ENCODE peak calls at places on chromosomes 5 and 9, in ten cellular contexts. M, T, C, F, E, I, R, X, Y and S are unnamed samples.

GRCh38 chr5:96253140-96253539 is 179.9 kb downstream of the PCSK1 start:
- DNase-seq in F (no peak), T (no peak), X (no peak), E (no peak), I (no peak), M (no peak), C (no peak), Y (no peak), R (no peak), S (no peak)

GRCh38 chr5:146137967-146138403 is 32.6 kb upstream of the PLAC8L1 start:
- DNase-seq in E (no peak), F (no peak), R (peak; percentile 66), I (no peak), M (peak; percentile 73), Y (peak; percentile 91), T (no peak), C (no peak), X (no peak), S (no peak)

GRCh38 chr5:139190125-139190524 is 8.0 kb downstream of the SIL1 start:
- DNase-seq in C (no peak), Y (peak; percentile 99), I (no peak), M (no peak), F (no peak), X (no peak), R (peak; percentile 82), T (no peak), E (peak; percentile 83), S (peak; percentile 70)

GRCh38 chr5:91419571-91420537 is 36.7 kb upstream of the ARRDC3 start:
- DNase-seq in I (peak; percentile 43), F (peak; percentile 50), Y (peak; percentile 81), X (peak; percentile 82), E (peak; percentile 61), T (no peak), C (peak; percentile 51), M (no peak), R (peak; percentile 80), S (peak; percentile 42)

GRCh38 chr9:97847474-97848236 is 5.4 kb upstream of the FOXE1 start:
- DNase-seq in C (no peak), Y (no peak), I (no peak), M (no peak), T (no peak), R (no peak), F (no peak), X (no peak), E (no peak), S (no peak)

GRCh38 chr5:82635561-82636288 is 357.6 kb upstream of the RPS23 start:
- DNase-seq in C (no peak), F (no peak), I (no peak), T (peak; percentile 94), M (no peak), R (peak; percentile 83), Y (peak; percentile 72), E (peak; percentile 54), X (no peak), S (peak; percentile 91)

GRCh38 chr5:129652353-129653138 is 95.3 kb upstream of the MINAR2 start:
- DNase-seq in F (no peak), Y (no peak), E (no peak), X (no peak), R (no peak), C (no peak), I (no peak), M (no peak), T (no peak), S (no peak)

GRCh38 chr5:55600536-55601208 is 65.9 kb upstream of the PLPP1 start:
- DNase-seq in E (peak; percentile 79), X (no peak), R (peak; percentile 61), M (no peak), C (peak; percentile 54), I (peak; percentile 56), T (no peak), F (no peak), Y (peak; percentile 91), S (peak; percentile 60)

GRCh38 chr9:133715866-133716563 is 22.1 kb downstream of the SARDH start:
- DNase-seq in R (peak; percentile 31), T (no peak), Y (peak; percentile 60), C (no peak), X (peak; percentile 66), E (no peak), M (peak; percentile 64), F (no peak), I (no peak), S (no peak)

GRCh38 chr9:2418619-2419018 is 203.0 kb upstream of the VLDLR start:
- DNase-seq in E (peak; percentile 64), T (no peak), M (no peak), I (peak; percentile 19), R (peak; percentile 74), Y (peak; percentile 94), C (peak; percentile 13), F (no peak), X (no peak), S (peak; percentile 24)

DNA sequence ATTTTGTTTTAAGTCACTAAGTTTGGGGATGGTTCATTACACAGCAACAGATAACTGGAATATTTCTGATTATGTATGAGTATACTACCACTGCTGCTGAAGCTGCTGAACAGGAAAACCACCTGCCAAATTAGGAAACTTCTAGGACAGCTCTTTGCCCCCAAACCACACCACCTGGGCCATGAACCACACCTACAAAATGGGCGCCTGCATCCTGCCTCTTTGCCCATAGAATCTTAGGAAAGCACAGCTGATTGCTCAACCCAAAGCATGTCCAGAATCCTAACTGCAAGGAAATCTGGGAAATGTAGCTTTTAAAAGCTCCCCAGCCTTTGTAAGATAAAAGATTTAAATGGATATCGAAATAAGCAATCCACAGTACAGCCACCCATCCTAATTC is 6.6 kb upstream of the C9orf152 start:
- DNase-seq in T (no peak), X (no peak), E (peak; percentile 5), I (no peak), M (no peak), R (no peak), C (no peak), F (no peak), Y (no peak), S (peak; percentile 26)
- H3K4me3 ChIP-seq in T (no peak overlapping the region), X (no peak overlapping the region), E (no peak overlapping the region), I (no peak overlapping the region), M (no peak overlapping the region), R (no peak overlapping the region), C (no peak overlapping the region), F (no peak overlapping the region), Y (no peak overlapping the region), S (no peak overlapping the region)

DNA sequence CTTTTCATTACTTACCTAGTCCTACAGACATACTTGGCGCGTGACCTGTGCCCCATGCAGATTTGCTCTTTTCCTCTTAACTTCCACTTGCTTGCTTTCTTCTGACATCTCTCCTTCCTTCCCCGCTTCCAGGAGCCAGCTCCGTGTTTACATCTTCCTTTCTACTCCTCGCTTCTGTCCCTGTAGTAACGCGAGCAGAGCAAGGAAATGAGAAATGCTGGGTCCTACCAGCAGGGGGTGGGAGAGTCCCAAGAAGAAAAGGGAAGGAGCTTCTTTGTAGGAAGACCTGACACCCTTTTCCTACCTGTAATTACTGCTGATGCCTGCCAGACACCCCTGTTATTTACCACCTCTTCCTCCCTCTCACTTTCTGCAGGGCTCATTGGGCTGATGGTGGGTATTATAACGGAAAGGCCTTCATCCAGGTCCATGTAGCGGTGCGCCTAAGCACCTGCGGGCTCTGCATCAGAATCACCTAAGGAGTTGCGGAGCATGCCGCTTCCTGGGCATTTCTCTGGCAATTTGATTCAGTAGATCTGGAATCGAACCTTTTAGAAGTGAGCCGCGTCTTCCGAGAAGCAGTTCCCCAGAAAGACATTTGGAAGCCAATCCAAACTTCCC is 1260.8 kb upstream of the WWC1 start:
- DNase-seq in X (no peak), C (no peak), E (peak; percentile 4), I (no peak), R (no peak), T (no peak), M (no peak), F (no peak), Y (no peak), S (no peak)
- TF ChIP-seq CTCF in X (no peak), C (peak; percentile 26), E (peak; percentile 40), I (no peak), R (no peak), T (peak; percentile 50), M (no peak), F (peak; percentile 20), Y (no peak), S (peak; percentile 27)

DNA sequence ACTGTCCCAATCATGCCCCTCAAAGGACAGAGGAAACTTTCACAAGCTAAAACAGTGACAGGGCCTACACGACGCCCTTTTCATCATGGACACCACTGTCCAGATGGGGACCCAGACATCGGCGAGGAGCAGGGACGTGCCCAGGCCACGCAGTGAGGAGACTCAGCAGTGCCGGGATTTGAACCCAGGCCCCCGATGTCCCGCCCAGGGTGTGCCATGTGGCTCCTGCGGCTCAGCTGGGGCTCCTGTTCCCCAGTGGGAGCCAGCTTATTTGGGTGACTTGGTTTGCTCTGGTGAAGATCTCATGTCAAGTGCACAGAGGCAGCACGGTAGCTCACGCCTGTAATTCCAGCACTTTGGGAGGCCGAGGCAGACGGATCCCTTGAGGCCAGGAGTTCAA is 82.2 kb downstream of the STK10 start:
- DNase-seq in M (no peak), Y (no peak), R (no peak), T (no peak), F (no peak), I (no peak), E (no peak), X (no peak), C (no peak), S (no peak)
- H3K4me3 ChIP-seq in M (no peak overlapping the region), Y (no peak overlapping the region), R (no peak overlapping the region), T (no peak overlapping the region), F (no peak overlapping the region), I (no peak overlapping the region), E (no peak overlapping the region), X (no peak overlapping the region), C (no peak overlapping the region), S (no peak overlapping the region)

GRCh38 chr5:2136728-2137333 is 254.1 kb upstream of the IRX4 start:
- DNase-seq in E (no peak), M (no peak), Y (no peak), X (no peak), C (no peak), R (no peak), I (no peak), F (no peak), T (no peak), S (no peak)

GRCh38 chr5:2133936-2134335 is 251.2 kb upstream of the IRX4 start:
- DNase-seq in F (no peak), C (no peak), I (no peak), M (no peak), T (no peak), R (no peak), E (no peak), Y (no peak), X (no peak), S (no peak)

GRCh38 chr5:2135833-2136232 is 253.1 kb upstream of the IRX4 start:
- DNase-seq in Y (no peak), R (no peak), X (no peak), I (no peak), T (no peak), C (no peak), M (no peak), F (no peak), E (no peak), S (no peak)

GRCh38 chr5:2134543-2135299 is 252.0 kb upstream of the IRX4 start:
- DNase-seq in R (peak; percentile 46), I (no peak), Y (peak; percentile 62), M (no peak), C (peak; percentile 44), F (no peak), E (no peak), X (no peak), T (no peak), S (peak; percentile 81)

DNA sequence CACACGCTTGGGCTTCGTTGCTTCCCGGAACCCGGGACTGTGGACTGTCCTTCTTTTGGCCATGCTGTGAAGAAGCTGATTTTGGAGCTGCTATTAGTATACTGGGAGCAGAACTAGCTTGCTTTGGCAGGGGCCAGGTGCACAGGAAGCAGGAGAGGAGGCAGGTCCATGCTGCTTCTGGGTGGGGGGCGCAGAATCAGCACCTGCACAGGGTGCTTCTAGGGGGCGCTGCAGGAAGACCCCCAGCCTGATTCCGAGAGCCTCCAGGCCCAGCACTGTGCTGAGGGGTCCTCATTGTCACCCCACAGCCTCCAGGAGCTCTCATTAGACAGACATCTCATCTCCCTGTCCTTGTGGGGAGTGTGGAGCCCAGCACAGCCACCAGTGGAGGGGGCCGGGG is 252.6 kb upstream of the IRX4 start:
- DNase-seq in I (no peak), X (no peak), F (no peak), Y (no peak), C (no peak), R (no peak), T (no peak), E (no peak), M (no peak), S (no peak)
- TF ChIP-seq CTCF in I (no peak), X (no peak), F (no peak), Y (no peak), C (no peak), R (no peak), T (no peak), E (no peak), M (no peak), S (no peak)